ENCODE peak calls at places on chromosomes 1 and 21, in nine cellular contexts. V is astrocyte of the spinal cord, S is A549, H is BJ, N is spleen, G is sigmoid colon, C is fibroblast of pulmonary artery, P is tibial nerve, O is cardiac muscle cell. L is an unnamed sample.

GRCh38 chr1:51850420-51851297 is 27.9 kb downstream of the NRDC start:
- DNase-seq in V (peak; percentile 2), S (no peak), H (no peak), N (no peak), G (no peak), C (no peak), P (no peak), O (no peak), L (no peak)

GRCh38 chr1:162147760-162148159 is 78.3 kb downstream of the NOS1AP start:
- DNase-seq in V (peak; percentile 28), S (no peak), H (no peak), N (no peak), G (no peak), C (no peak), P (no peak), O (no peak), L (no peak)

GRCh38 chr1:245404952-245405351 is 250.2 kb downstream of the KIF26B start:
- DNase-seq in V (no peak), S (no peak), H (no peak), N (no peak), G (no peak), C (no peak), P (no peak), O (no peak), L (no peak)

GRCh38 chr1:76921590-76921989 is 54.3 kb downstream of the ST6GALNAC5 start:
- DNase-seq in V (no peak), S (no peak), H (no peak), N (no peak), G (no peak), C (no peak), P (no peak), O (no peak), L (no peak)

GRCh38 chr1:85027242-85027983 is 20.9 kb downstream of the MCOLN3 start:
- DNase-seq in V (no peak), S (no peak), H (no peak), N (no peak), G (no peak), C (peak; percentile 50), P (no peak), O (peak; percentile 15), L (no peak)

GRCh38 chr1:57254006-57254405 is 169.9 kb downstream of the DAB1 start:
- DNase-seq in V (peak; percentile 24), S (no peak), H (peak; percentile 26), N (no peak), G (no peak), C (no peak), P (no peak), O (no peak), L (no peak)

GRCh38 chr1:208129489-208129888 is 114.7 kb downstream of the PLXNA2 start:
- DNase-seq in V (no peak), S (no peak), H (no peak), N (no peak), G (no peak), C (no peak), P (no peak), O (no peak), L (no peak)

GRCh38 chr1:209627349-209628196 is 24.7 kb downstream of the LAMB3 start:
- DNase-seq in V (peak; percentile 68), S (peak; percentile 68), H (no peak), N (peak; percentile 92), G (peak; percentile 79), C (peak; percentile 77), P (peak; percentile 81), O (peak; percentile 87), L (peak; percentile 94)

GRCh38 chr21:34669149-34669879 is 520 bp downstream of the CLIC6 start:
- DNase-seq in V (no peak), S (no peak), H (no peak), N (no peak), G (no peak), C (no peak), P (no peak), O (peak; percentile 12), L (peak; percentile 27)

GRCh38 chr1:66160719-66161118 is 368.0 kb downstream of the PDE4B start:
- DNase-seq in V (no peak), S (no peak), H (no peak), N (no peak), G (no peak), C (no peak), P (no peak), O (no peak), L (no peak)

GRCh38 chr1:15288173-15288926 is 41.3 kb downstream of the FHAD1 start:
- DNase-seq in V (no peak), S (no peak), H (no peak), N (no peak), G (no peak), C (no peak), P (no peak), O (no peak), L (no peak)

GRCh38 chr1:184958554-184959353 is 15.6 kb downstream of the NIBAN1 start:
- DNase-seq in V (no peak), S (no peak), H (no peak), N (no peak), G (no peak), C (no peak), P (no peak), O (no peak), L (no peak)

GRCh38 chr1:96756789-96757188 is 35.2 kb downstream of the PTBP2 start:
- DNase-seq in V (no peak), S (no peak), H (no peak), N (no peak), G (no peak), C (peak; percentile 16), P (no peak), O (no peak), L (no peak)

GRCh38 chr1:168279253-168279652 is 1.4 kb upstream of the TBX19 start:
- DNase-seq in V (no peak), S (no peak), H (no peak), N (no peak), G (no peak), C (no peak), P (no peak), O (no peak), L (no peak)

GRCh38 chr1:155183775-155184221 is 10.1 kb downstream of the TRIM46 start:
- DNase-seq in V (no peak), S (no peak), H (no peak), N (no peak), G (peak; percentile 58), C (no peak), P (no peak), O (no peak), L (no peak)

GRCh38 chr1:116537898-116538297 is 32.9 kb downstream of the CD58 start:
- DNase-seq in V (no peak), S (no peak), H (no peak), N (no peak), G (no peak), C (no peak), P (no peak), O (no peak), L (no peak)

GRCh38 chr1:153697873-153698647 is 19.6 kb downstream of the NPR1 start:
- DNase-seq in V (peak; percentile 16), S (no peak), H (no peak), N (peak; percentile 78), G (peak; percentile 81), C (peak; percentile 93), P (peak; percentile 37), O (no peak), L (peak; percentile 73)

GRCh38 chr1:119228318-119228717 is 87.9 kb upstream of the WARS2 start:
- DNase-seq in V (no peak), S (no peak), H (no peak), N (no peak), G (no peak), C (no peak), P (no peak), O (no peak), L (no peak)

GRCh38 chr21:26332873-26333272 is 162.3 kb upstream of the APP start:
- DNase-seq in V (no peak), S (no peak), H (no peak), N (no peak), G (no peak), C (no peak), P (no peak), O (no peak), L (no peak)

GRCh38 chr21:46599251-46599572 is 5.7 kb downstream of the S100B start:
- DNase-seq in V (peak; percentile 88), S (no peak), H (peak; percentile 68), N (no peak), G (no peak), C (peak; percentile 95), P (peak; percentile 33), O (peak; percentile 29), L (peak; percentile 61)

GRCh38 chr1:150106331-150106730 is 38.8 kb downstream of the VPS45 start:
- DNase-seq in V (peak; percentile 17), S (no peak), H (no peak), N (no peak), G (no peak), C (no peak), P (no peak), O (no peak), L (no peak)

GRCh38 chr1:150102986-150103385 is 35.4 kb downstream of the VPS45 start:
- DNase-seq in V (no peak), S (no peak), H (no peak), N (no peak), G (no peak), C (no peak), P (no peak), O (no peak), L (no peak)
- TF ChIP-seq CTCF in V (no peak), S (no peak), H (no peak), N (no peak), G (no peak), C (no peak), P (no peak), O (no peak), L (no peak)

GRCh38 chr1:34787461-34788420 is 5.1 kb upstream of the GJA4 start:
- DNase-seq in V (no peak), S (no peak), H (no peak), N (no peak), G (peak; percentile 54), C (peak; percentile 46), P (no peak), O (no peak), L (peak; percentile 47)
- TF ChIP-seq CTCF in V (peak; percentile 13), S (no peak), H (no peak), N (no peak), G (no peak), C (peak; percentile 28), P (peak; percentile 19), O (no peak), L (peak; percentile 36)

DNA sequence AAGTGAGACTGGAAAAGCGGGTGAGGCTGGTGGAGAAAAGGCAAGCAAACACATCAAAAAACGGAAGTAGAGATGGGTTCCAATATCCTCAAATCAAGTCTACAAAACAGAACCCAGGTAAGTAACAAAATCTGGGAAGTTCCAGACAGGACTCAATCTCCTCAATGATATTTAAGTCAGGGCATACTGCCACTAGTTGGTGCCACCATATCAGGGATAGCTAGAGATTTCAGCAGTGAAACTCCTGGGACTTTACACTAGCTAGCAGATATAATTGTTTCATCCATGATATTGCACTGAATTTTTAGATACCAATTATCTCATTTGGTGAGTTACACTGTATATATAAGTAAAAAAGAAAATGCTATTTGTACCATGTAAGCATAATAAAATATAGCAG is 52.0 kb downstream of the EYA3 start:
- DNase-seq in V (no peak), S (no peak), H (no peak), N (no peak), G (no peak), C (no peak), P (no peak), O (no peak), L (no peak)
- TF ChIP-seq CTCF in V (no peak), S (no peak), H (no peak), N (no peak), G (no peak), C (no peak), P (no peak), O (no peak), L (no peak)

GRCh38 chr1:223156343-223156742 is 13.3 kb upstream of the TLR5 start:
- DNase-seq in V (no peak), S (no peak), H (no peak), N (no peak), G (no peak), C (no peak), P (no peak), O (no peak), L (no peak)

GRCh38 chr1:223161321-223161720 is 18.3 kb upstream of the TLR5 start:
- DNase-seq in V (no peak), S (peak; percentile 18), H (no peak), N (no peak), G (no peak), C (no peak), P (no peak), O (no peak), L (no peak)
- TF ChIP-seq CTCF in V (no peak), S (no peak), H (no peak), N (no peak), G (no peak), C (no peak), P (no peak), O (no peak), L (no peak)

L was measured in endothelial cell.